ENCODE peak calls at places on chromosomes 7 and 10, in nine cellular contexts. N, M, R, B, T, S, X, K and O are unnamed samples.

GRCh38 chr10:61902448-61903183 is 1.1 kb downstream of the ARID5B start:
- DNase-seq in N (peak), M (peak), R (no peak), B (peak), T (peak), S (peak), X (peak), K (peak), O (no peak)

GRCh38 chr10:75399461-75400162 is 2.0 kb downstream of the ZNF503 start:
- DNase-seq in N (peak), M (peak), R (peak), B (peak), T (peak), S (no peak), X (peak), K (no peak), O (peak)

GRCh38 chr7:76317782-76318487 is 15.5 kb downstream of the HSPB1 start:
- DNase-seq in N (peak), M (peak), R (peak), B (peak), T (peak), S (peak), X (peak), K (peak), O (peak)

GRCh38 chr7:34430456-34430855 is 227.6 kb upstream of the NPSR1 start:
- DNase-seq in N (no peak), M (peak), R (no peak), B (no peak), T (peak), S (peak), X (no peak), K (no peak), O (no peak)

GRCh38 chr10:46223626-46224413 is 63.0 kb upstream of the ANTXRL start:
- DNase-seq in N (no peak), M (no peak), R (no peak), B (no peak), T (no peak), S (no peak), X (no peak), K (no peak), O (no peak)

GRCh38 chr10:123774075-123774742 is 108.1 kb downstream of the GPR26 start:
- DNase-seq in N (no peak), M (no peak), R (no peak), B (no peak), T (no peak), S (no peak), X (no peak), K (no peak), O (no peak)

GRCh38 chr10:27504897-27505457 is 873 bp downstream of the RAB18 start:
- DNase-seq in N (no peak), M (peak), R (no peak), B (no peak), T (peak), S (peak), X (no peak), K (no peak), O (no peak)

GRCh38 chr10:75234683-75235374 is 928 bp downstream of the COMTD1 start:
- DNase-seq in N (peak), M (no peak), R (peak), B (peak), T (no peak), S (no peak), X (no peak), K (no peak), O (peak)

GRCh38 chr10:85612833-85613232 is 753.8 kb downstream of the GRID1 start:
- DNase-seq in N (no peak), M (no peak), R (no peak), B (no peak), T (no peak), S (no peak), X (no peak), K (no peak), O (no peak)

GRCh38 chr7:38675500-38676106 is 44.4 kb upstream of the AMPH start:
- DNase-seq in N (no peak), M (no peak), R (no peak), B (no peak), T (no peak), S (no peak), X (no peak), K (no peak), O (no peak)

GRCh38 chr10:28798428-28798955 is 121.2 kb downstream of the BAMBI start:
- DNase-seq in N (no peak), M (no peak), R (no peak), B (no peak), T (no peak), S (no peak), X (no peak), K (no peak), O (no peak)

GRCh38 chr10:62044569-62044968 is 143.1 kb downstream of the ARID5B start:
- DNase-seq in N (no peak), M (no peak), R (no peak), B (no peak), T (no peak), S (no peak), X (no peak), K (no peak), O (no peak)

GRCh38 chr10:132641966-132642731 is 104.6 kb downstream of the INPP5A start:
- DNase-seq in N (no peak), M (no peak), R (peak), B (no peak), T (no peak), S (no peak), X (no peak), K (no peak), O (peak)

GRCh38 chr10:121598261-121599249 is at the start of gene FGFR2:
- DNase-seq in N (no peak), M (peak), R (peak), B (peak), T (no peak), S (no peak), X (peak), K (no peak), O (peak)

GRCh38 chr10:61023053-61023452 is 79.1 kb upstream of the RHOBTB1 start:
- DNase-seq in N (no peak), M (no peak), R (no peak), B (no peak), T (no peak), S (no peak), X (no peak), K (no peak), O (no peak)

GRCh38 chr10:14571866-14572507 is 202.7 kb downstream of the FAM107B start:
- DNase-seq in N (peak), M (peak), R (no peak), B (peak), T (peak), S (peak), X (no peak), K (peak), O (no peak)

GRCh38 chr10:125064681-125065492 is 95.5 kb downstream of the CTBP2 start:
- DNase-seq in N (no peak), M (peak), R (no peak), B (no peak), T (peak), S (peak), X (no peak), K (no peak), O (no peak)

GRCh38 chr10:43688348-43688892 is 39.7 kb upstream of the ZNF32 start:
- DNase-seq in N (no peak), M (peak), R (no peak), B (no peak), T (no peak), S (no peak), X (no peak), K (no peak), O (no peak)

GRCh38 chr10:122022276-122022675 is 33.3 kb downstream of the TACC2 start:
- DNase-seq in N (no peak), M (no peak), R (no peak), B (no peak), T (no peak), S (no peak), X (no peak), K (no peak), O (no peak)

GRCh38 chr7:149284343-149284742 is 22.3 kb downstream of the ZNF783 start:
- DNase-seq in N (peak), M (no peak), R (no peak), B (no peak), T (no peak), S (no peak), X (no peak), K (peak), O (no peak)

GRCh38 chr7:23072043-23072442 is 33.5 kb upstream of the KLHL7 start:
- DNase-seq in N (no peak), M (peak), R (no peak), B (no peak), T (peak), S (no peak), X (no peak), K (no peak), O (no peak)

GRCh38 chr10:96960872-96961271 is 128.8 kb downstream of the LCOR start:
- DNase-seq in N (no peak), M (peak), R (no peak), B (no peak), T (peak), S (no peak), X (no peak), K (no peak), O (no peak)

GRCh38 chr10:29392376-29393021 is 103.6 kb downstream of the LYZL1 start:
- DNase-seq in N (peak), M (peak), R (no peak), B (peak), T (peak), S (peak), X (no peak), K (no peak), O (peak)

DNA sequence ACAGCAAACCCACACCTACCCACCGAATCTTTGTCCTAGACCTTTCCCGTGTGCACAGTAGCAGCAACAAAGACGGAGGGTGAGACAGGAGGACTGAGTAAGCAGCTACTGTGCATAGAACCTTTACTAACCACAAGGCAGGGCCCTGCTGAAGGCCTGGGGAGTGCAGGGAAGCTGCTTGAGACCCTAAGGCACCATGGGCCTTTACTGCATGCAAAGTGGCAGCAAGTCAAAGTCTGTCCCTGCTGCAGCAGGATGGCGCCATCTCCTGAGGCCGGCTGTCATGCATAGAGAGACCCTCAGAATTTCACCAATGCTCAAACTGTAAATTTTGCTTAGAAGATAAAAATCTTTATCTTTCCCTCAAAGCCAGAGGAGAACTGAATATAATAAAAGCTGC is 610.5 kb downstream of the ACTR3B start:
- DNase-seq in N (no peak), M (no peak), R (no peak), B (no peak), T (no peak), S (no peak), X (no peak), K (no peak), O (no peak)
- TF ChIP-seq CTCF in N (no peak), M (no peak), R (no peak), B (no peak), T (no peak), S (no peak), X (no peak), K (no peak), O (no peak)

GRCh38 chr7:16174253-16174652 is 247.1 kb downstream of the CRPPA start:
- DNase-seq in N (no peak), M (no peak), R (no peak), B (no peak), T (no peak), S (no peak), X (no peak), K (no peak), O (no peak)

GRCh38 chr7:16178069-16178468 is 243.3 kb downstream of the CRPPA start:
- DNase-seq in N (no peak), M (no peak), R (no peak), B (no peak), T (no peak), S (no peak), X (no peak), K (no peak), O (no peak)

DNA sequence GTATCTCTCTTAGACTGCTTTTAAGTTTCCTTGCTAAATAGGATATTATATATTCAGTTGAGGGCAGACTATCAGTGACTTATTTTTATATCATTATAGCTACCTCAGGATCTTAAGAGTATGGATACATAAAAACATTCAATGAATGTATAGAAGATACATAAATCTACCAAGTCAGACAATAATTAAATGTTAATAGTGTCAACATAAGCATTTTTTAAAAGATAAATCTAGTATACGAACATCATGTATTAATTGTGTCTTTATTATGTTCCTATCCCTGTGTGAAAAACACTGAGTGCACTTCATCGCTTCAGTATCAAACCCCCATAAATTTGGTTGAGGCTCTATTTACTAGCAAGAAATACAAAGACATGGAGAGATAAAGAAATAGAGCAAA is 242.8 kb downstream of the CRPPA start:
- DNase-seq in N (no peak), M (no peak), R (no peak), B (no peak), T (no peak), S (no peak), X (no peak), K (no peak), O (no peak)
- TF ChIP-seq CTCF in N (no peak), M (no peak), R (no peak), B (no peak), T (no peak), S (no peak), X (no peak), K (no peak), O (no peak)

GRCh38 chr7:128931965-128932861 is 5.5 kb upstream of the IRF5 start:
- DNase-seq in N (no peak), M (no peak), R (no peak), B (no peak), T (no peak), S (no peak), X (no peak), K (no peak), O (no peak)

GRCh38 chr7:128929201-128929808 is 8.4 kb upstream of the IRF5 start:
- DNase-seq in N (no peak), M (no peak), R (no peak), B (no peak), T (no peak), S (no peak), X (no peak), K (no peak), O (no peak)

GRCh38 chr7:128931186-128931798 is 6.4 kb upstream of the IRF5 start:
- DNase-seq in N (no peak), M (no peak), R (no peak), B (no peak), T (no peak), S (no peak), X (no peak), K (no peak), O (no peak)

GRCh38 chr7:128924706-128925588 is 12.8 kb upstream of the IRF5 start:
- DNase-seq in N (no peak), M (no peak), R (peak), B (no peak), T (no peak), S (no peak), X (no peak), K (no peak), O (no peak)

GRCh38 chr7:128928159-128928558 is 9.6 kb upstream of the IRF5 start:
- DNase-seq in N (no peak), M (no peak), R (peak), B (no peak), T (no peak), S (no peak), X (no peak), K (no peak), O (no peak)
- TF ChIP-seq CTCF in N (no peak), M (no peak), R (no peak), B (no peak), T (no peak), S (peak), X (no peak), K (no peak), O (no peak)

DNA sequence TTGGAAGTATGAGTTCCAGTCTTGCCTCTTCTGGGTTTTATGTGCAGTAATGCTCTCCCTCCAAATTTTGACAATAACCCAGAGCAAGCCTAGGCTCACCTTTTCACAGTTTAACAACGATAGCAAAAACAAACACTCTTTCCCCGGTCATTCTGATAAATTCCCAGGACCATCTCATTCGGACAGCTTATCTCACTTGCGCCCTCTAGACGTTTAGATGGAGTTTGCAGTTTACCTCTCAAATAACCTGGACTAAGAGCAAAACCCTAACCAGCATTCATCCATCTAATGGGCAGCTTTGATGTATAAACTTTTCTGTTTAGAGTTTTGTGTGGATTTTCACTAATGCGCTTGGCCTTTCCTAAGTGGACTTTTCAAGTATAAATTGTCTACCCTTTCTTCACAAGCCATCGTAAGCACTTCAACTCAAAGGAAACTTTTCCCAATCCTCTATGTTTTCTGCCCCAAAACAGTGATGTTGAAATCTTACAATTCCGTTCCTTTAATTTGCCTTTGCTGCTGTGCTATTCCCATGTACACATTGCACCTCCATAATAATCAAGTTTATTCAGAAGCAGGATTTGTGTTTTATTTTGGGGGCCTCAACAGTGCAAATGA is 114.9 kb downstream of the HDAC9 start:
- DNase-seq in N (no peak), M (peak), R (no peak), B (peak), T (peak), S (peak), X (no peak), K (no peak), O (no peak)
- TF ChIP-seq CTCF in N (no peak), M (peak), R (no peak), B (peak), T (peak), S (peak), X (peak), K (no peak), O (peak)

DNA sequence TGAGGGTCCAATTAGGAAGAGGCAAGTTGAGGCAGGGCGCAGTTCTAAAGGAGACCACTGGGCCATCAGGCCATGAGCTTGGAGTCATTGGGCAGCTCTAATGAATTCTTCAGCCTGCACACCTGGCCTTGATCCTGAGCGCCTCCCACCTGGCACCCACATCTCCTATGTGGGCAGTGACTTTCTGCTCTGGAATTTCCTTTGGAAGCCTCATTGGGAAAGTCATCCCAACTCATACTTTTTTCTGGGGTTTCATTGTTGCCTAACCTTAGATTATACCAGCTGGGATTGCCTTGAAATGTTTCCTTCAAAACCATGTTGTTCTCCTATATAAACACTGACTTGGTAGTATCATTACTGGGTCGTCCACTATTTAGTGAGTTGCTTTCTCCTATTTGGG is 54.1 kb downstream of the PLPP4 start:
- DNase-seq in N (no peak), M (peak), R (no peak), B (no peak), T (no peak), S (peak), X (no peak), K (no peak), O (no peak)
- TF ChIP-seq CTCF in N (no peak), M (no peak), R (no peak), B (no peak), T (no peak), S (peak), X (no peak), K (no peak), O (no peak)

GRCh38 chr10:22438714-22439113 is 93.4 kb downstream of the SPAG6 start:
- DNase-seq in N (no peak), M (no peak), R (no peak), B (no peak), T (no peak), S (no peak), X (no peak), K (no peak), O (no peak)

GRCh38 chr10:22435650-22436049 is 90.4 kb downstream of the SPAG6 start:
- DNase-seq in N (no peak), M (no peak), R (peak), B (no peak), T (no peak), S (no peak), X (no peak), K (no peak), O (no peak)

GRCh38 chr10:22436526-22436892 is 91.2 kb downstream of the SPAG6 start:
- DNase-seq in N (no peak), M (no peak), R (no peak), B (no peak), T (no peak), S (no peak), X (no peak), K (no peak), O (no peak)

GRCh38 chr10:22437620-22438588 is 92.6 kb downstream of the SPAG6 start:
- DNase-seq in N (no peak), M (peak), R (peak), B (peak), T (peak), S (peak), X (no peak), K (no peak), O (no peak)

DNA sequence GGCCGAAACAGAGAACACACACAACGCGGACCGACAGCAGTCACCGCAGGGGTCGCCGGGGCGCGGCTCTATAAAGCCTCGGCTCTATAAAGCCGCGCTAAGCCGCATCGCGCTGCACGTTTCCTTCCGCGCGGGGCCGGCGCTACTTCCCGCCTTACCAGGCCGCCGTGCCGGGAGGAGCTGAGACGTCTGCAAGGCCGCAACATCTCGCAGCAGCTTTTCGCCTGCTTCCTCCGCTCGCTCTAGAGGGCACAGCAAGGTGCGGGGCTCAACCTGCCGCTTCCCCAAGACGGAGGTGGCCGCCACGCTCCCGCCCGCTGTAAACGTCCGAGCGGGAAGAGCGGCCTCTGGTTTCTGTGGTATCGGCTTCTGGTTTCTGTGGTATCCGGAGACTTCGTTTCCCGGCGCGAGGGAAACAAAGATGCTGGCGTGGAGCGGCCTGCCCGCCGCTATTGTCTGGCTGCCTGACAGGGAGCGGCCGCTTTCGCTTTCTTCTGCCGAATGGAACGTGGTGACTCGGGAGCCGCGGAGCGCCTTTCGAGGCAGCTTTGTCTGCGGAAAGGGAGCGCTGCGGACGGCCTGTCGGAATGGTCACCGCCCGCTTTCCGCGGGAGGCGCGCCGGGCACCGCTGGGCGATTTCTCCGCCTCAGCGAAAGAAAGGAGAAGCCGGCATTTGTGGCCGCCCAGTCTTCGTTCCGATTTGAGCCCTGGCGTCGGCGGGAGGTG is 91.8 kb downstream of the SPAG6 start:
- DNase-seq in N (peak), M (peak), R (peak), B (peak), T (peak), S (peak), X (peak), K (peak), O (peak)
- TF ChIP-seq CTCF in N (peak), M (no peak), R (no peak), B (no peak), T (no peak), S (peak), X (no peak), K (no peak), O (no peak)

GRCh38 chr7:19621740-19622139 is 87.1 kb downstream of the POLR1F start:
- DNase-seq in N (no peak), M (no peak), R (no peak), B (no peak), T (peak), S (peak), X (no peak), K (no peak), O (no peak)
- TF ChIP-seq CTCF in N (no peak), M (no peak), R (no peak), B (no peak), T (no peak), S (no peak), X (no peak), K (no peak), O (no peak)